ENCODE peak calls at places on chromosome 6, in seven cellular contexts. A is fibroblast of lung, H is GM23338, N is PC-9, L is GM12878, X is H1, B is mammary epithelial cell. E is an unnamed sample.

GRCh38 chr6:89731924-89732568 is 87.5 kb downstream of the MDN1 start:
- DNase-seq in A (no peak), H (no peak), N (no peak), L (no peak), X (no peak), B (no peak), E (no peak)

GRCh38 chr6:324729-325125 is 32.4 kb downstream of the DUSP22 start:
- DNase-seq in A (no peak), H (peak), N (no peak), L (no peak), X (no peak), B (no peak), E (no peak)

GRCh38 chr6:87391334-87391733 is 16.4 kb upstream of the CFAP206 start:
- DNase-seq in A (no peak), H (peak), N (no peak), L (no peak), X (no peak), B (peak), E (no peak)

GRCh38 chr6:47631248-47632196 is 66.9 kb upstream of the ADGRF4 start:
- DNase-seq in A (peak), H (peak), N (peak), L (peak), X (no peak), B (peak), E (peak)

GRCh38 chr6:159116343-159116742 is 52.9 kb upstream of the FNDC1 start:
- DNase-seq in A (no peak), H (no peak), N (no peak), L (no peak), X (no peak), B (no peak), E (no peak)

GRCh38 chr6:110329729-110330436 is 28.3 kb downstream of the METTL24 start:
- DNase-seq in A (peak), H (no peak), N (no peak), L (no peak), X (no peak), B (peak), E (peak)

GRCh38 chr6:25435397-25435985 is 156.3 kb downstream of the CARMIL1 start:
- DNase-seq in A (no peak), H (no peak), N (no peak), L (no peak), X (no peak), B (no peak), E (no peak)

GRCh38 chr6:127516676-127517273 is 2.4 kb downstream of the MTCL3 start:
- DNase-seq in A (no peak), H (peak), N (peak), L (no peak), X (peak), B (peak), E (peak)

GRCh38 chr6:1624848-1625341 is 15.2 kb downstream of the FOXC1 start:
- DNase-seq in A (peak), H (peak), N (no peak), L (no peak), X (no peak), B (peak), E (peak)

GRCh38 chr6:138106665-138107077 is 548 bp downstream of the PERP start:
- DNase-seq in A (no peak), H (no peak), N (no peak), L (no peak), X (no peak), B (no peak), E (no peak)

GRCh38 chr6:139695361-139695760 is 320.9 kb upstream of the CITED2 start:
- DNase-seq in A (no peak), H (no peak), N (no peak), L (no peak), X (no peak), B (no peak), E (no peak)

GRCh38 chr6:143059616-143060353 is 904 bp upstream of the AIG1 start:
- DNase-seq in A (peak), H (peak), N (peak), L (no peak), X (no peak), B (peak), E (peak)

GRCh38 chr6:85465762-85466161 is 15.9 kb downstream of the NT5E start:
- DNase-seq in A (no peak), H (no peak), N (no peak), L (no peak), X (no peak), B (no peak), E (no peak)

GRCh38 chr6:95593025-95593424 is 15.7 kb downstream of the MANEA start:
- DNase-seq in A (no peak), H (no peak), N (no peak), L (no peak), X (no peak), B (no peak), E (no peak)

GRCh38 chr6:85580878-85581267 is 12.8 kb downstream of the SNX14 start:
- DNase-seq in A (peak), H (peak), N (no peak), L (no peak), X (no peak), B (peak), E (peak)

GRCh38 chr6:169407338-169407737 is 153.7 kb upstream of the THBS2 start:
- DNase-seq in A (no peak), H (no peak), N (no peak), L (no peak), X (no peak), B (no peak), E (no peak)

GRCh38 chr6:73348550-73349204 is 5.4 kb downstream of the DPPA5 start:
- DNase-seq in A (no peak), H (peak), N (no peak), L (no peak), X (peak), B (no peak), E (no peak)

GRCh38 chr6:131262060-131262459 is 126.8 kb downstream of the AKAP7 start:
- DNase-seq in A (no peak), H (no peak), N (no peak), L (no peak), X (no peak), B (no peak), E (no peak)

GRCh38 chr6:113697642-113698410 is 159.3 kb upstream of the MARCKS start:
- DNase-seq in A (peak), H (no peak), N (peak), L (no peak), X (no peak), B (peak), E (peak)

GRCh38 chr6:41399424-41399823 is 64.0 kb downstream of the NCR2 start:
- DNase-seq in A (no peak), H (no peak), N (no peak), L (no peak), X (no peak), B (no peak), E (no peak)

GRCh38 chr6:41392249-41392648 is 56.8 kb downstream of the NCR2 start:
- DNase-seq in A (no peak), H (no peak), N (no peak), L (no peak), X (no peak), B (no peak), E (no peak)

DNA sequence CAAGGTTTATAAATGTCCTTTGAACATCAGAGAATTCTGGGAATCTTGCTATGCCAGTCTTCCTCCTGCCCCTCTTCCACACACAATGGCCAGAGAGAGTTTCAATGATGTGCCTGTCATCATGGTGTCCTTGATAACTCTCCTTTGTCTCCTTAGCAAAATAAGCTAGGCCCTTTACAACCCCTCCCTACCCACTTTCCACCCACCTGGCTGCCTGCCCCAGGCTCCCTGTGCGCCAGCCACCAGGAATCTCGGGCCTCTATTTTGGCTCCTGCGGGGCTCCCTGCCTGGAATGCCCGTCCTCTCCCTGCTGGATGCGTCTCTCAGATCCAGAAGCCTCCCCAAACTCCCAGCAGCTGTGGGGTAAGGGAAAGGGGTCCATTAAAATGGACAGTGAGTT is 60.9 kb downstream of the NCR2 start:
- DNase-seq in A (no peak), H (peak), N (no peak), L (no peak), X (no peak), B (no peak), E (no peak)
- H2AFZ ChIP-seq in A (no peak), H (peak), N (no peak), L (no peak), X (no peak), B (no peak), E (no peak)

DNA sequence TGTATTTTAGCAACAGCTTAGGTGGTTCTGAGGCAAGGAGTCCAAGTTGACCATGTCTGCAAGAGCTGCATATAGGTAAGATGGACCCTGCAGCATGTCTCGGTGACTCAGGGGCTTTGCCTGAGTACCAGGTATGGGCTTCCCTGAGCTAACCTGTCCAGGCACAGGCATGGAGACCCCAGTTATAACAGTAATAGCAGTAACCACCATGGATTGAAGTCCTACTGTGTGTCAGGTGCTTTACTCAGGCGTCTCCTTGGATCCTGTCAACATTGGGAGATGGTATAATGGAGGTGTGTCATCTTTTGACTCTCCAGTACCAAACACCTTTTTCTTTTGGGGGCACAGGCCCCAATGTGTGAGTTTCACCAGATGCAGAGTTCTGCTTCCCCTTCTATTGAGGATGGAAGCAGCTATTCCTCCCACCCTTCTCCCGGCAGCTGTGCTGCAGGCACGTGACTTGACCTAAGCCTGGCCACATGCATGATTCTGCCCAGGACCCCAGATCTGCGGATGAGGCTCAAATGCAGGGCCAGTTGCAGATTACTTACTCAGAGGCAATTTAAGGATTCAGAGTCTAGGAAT is 13.8 kb downstream of the TREM1 start:
- DNase-seq in A (no peak), H (no peak), N (no peak), L (no peak), X (peak), B (no peak), E (no peak)
- H2AFZ ChIP-seq in A (no peak), H (no peak), N (no peak), L (no peak), X (no peak), B (no peak), E (no peak)

GRCh38 chr6:62516287-62517152 is 230.5 kb upstream of the KHDRBS2 start:
- DNase-seq in A (no peak), H (peak), N (no peak), L (no peak), X (no peak), B (no peak), E (no peak)
- H2AFZ ChIP-seq in A (no peak), H (no peak), N (no peak), L (no peak), X (peak), B (no peak), E (no peak)

GRCh38 chr6:11710221-11710836 is 68.3 kb downstream of the ADTRP start:
- DNase-seq in A (no peak), H (no peak), N (no peak), L (no peak), X (no peak), B (no peak), E (no peak)

GRCh38 chr6:11711644-11711993 is 67.0 kb downstream of the ADTRP start:
- DNase-seq in A (peak), H (no peak), N (no peak), L (peak), X (no peak), B (no peak), E (no peak)

GRCh38 chr6:11712760-11713159 is 65.8 kb downstream of the ADTRP start:
- DNase-seq in A (peak), H (no peak), N (no peak), L (no peak), X (no peak), B (peak), E (no peak)

GRCh38 chr6:11711994-11712698 is 66.5 kb downstream of the ADTRP start:
- DNase-seq in A (peak), H (no peak), N (no peak), L (no peak), X (no peak), B (no peak), E (peak)

DNA sequence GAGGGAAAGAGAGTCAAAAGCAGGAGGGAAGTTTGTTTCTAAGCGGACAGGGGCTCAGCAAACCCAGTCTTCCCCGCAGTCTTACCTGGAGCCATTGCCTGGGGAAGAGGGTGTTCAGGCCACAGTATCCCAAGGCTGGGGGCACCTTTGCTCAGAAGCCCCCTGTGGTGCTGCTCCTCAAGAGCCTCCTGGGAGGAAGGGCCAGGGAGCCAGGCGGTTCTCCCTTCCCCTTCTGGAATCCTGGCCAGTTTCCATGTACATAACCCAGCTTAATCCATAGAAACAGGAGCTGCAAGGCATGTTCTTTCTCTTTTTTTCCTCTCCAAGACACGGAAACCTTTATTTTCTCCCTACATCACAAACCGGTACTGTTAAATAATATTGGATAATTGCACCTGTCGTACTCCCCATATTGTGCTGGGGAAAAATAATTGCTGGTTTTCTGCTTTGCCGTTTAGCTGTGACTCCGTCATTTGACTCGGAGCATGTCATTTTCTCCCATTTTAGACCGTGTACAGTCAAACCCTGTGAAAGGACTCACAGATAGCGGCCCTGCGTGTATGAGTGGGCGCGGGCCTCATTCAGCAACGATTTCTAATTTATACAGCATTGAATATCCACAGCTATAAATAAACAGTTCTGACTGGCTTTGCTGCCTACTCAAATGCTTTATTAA is 67.5 kb downstream of the ADTRP start:
- DNase-seq in A (peak), H (no peak), N (no peak), L (no peak), X (no peak), B (no peak), E (peak)
- H2AFZ ChIP-seq in A (no peak), H (peak), N (no peak), L (peak), X (no peak), B (peak), E (peak)

DNA sequence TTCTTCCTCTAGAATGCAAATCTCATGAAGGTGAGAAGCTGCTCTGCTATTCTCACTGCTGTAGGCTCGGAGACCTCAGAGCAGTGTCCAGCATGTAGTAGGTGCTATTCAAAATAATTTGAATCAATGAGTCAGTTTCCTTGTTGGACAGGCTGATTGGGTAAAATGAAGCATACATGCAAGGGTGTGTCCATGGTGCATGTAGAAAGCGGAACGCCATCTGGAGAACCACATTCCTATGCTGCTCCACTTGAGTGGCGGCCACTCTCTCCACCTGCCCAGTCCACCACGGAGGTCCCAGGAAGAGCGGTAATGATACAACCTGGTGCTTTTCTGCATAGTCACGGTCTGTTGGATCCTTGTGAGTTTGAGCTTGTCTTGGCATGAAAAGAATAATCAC is 412.1 kb downstream of the QKI start:
- DNase-seq in A (no peak), H (no peak), N (no peak), L (no peak), X (no peak), B (no peak), E (no peak)
- H2AFZ ChIP-seq in A (no peak), H (no peak), N (no peak), L (no peak), X (no peak), B (no peak), E (no peak)

E was measured in astrocyte.